ENCODE peak calls at places on chromosomes 16 and 17, in eight cellular contexts. One of them, this sample, is unnamed.

GRCh38 chr16:11743308-11744074 is 834 bp upstream of the TXNDC11 start:
- DNase-seq in PC-9: peak
- DNase-seq in heart left ventricle: peak
- DNase-seq in uterus: peak
- DNase-seq in A549: peak
- DNase-seq in lower lobe of right lung: peak
- DNase-seq in cardiac muscle cell: peak
- DNase-seq in prostate gland: no peak
- DNase-seq in this sample: no peak

GRCh38 chr17:2964831-2965230 is 98.6 kb downstream of the OR1D5 start:
- DNase-seq in PC-9: no peak
- DNase-seq in heart left ventricle: no peak
- DNase-seq in uterus: no peak
- DNase-seq in A549: no peak
- DNase-seq in lower lobe of right lung: no peak
- DNase-seq in cardiac muscle cell: no peak
- DNase-seq in prostate gland: no peak
- DNase-seq in this sample: no peak

GRCh38 chr16:86975445-86975844 is 341.7 kb downstream of the C16orf95 start:
- DNase-seq in PC-9: no peak
- DNase-seq in heart left ventricle: no peak
- DNase-seq in uterus: no peak
- DNase-seq in A549: peak
- DNase-seq in lower lobe of right lung: no peak
- DNase-seq in cardiac muscle cell: peak
- DNase-seq in prostate gland: no peak
- DNase-seq in this sample: peak

GRCh38 chr17:1730345-1731193 is 6.1 kb downstream of the WDR81 start:
- DNase-seq in PC-9: no peak
- DNase-seq in heart left ventricle: peak
- DNase-seq in uterus: peak
- DNase-seq in A549: no peak
- DNase-seq in lower lobe of right lung: peak
- DNase-seq in cardiac muscle cell: peak
- DNase-seq in prostate gland: peak
- DNase-seq in this sample: no peak

GRCh38 chr16:89316701-89317100 is 99.2 kb downstream of the ZNF778 start:
- DNase-seq in PC-9: no peak
- DNase-seq in heart left ventricle: no peak
- DNase-seq in uterus: no peak
- DNase-seq in A549: no peak
- DNase-seq in lower lobe of right lung: peak
- DNase-seq in cardiac muscle cell: no peak
- DNase-seq in prostate gland: no peak
- DNase-seq in this sample: no peak

GRCh38 chr16:27204232-27204915 is 1.0 kb downstream of the KDM8 start:
- DNase-seq in PC-9: no peak
- DNase-seq in heart left ventricle: no peak
- DNase-seq in uterus: no peak
- DNase-seq in A549: no peak
- DNase-seq in lower lobe of right lung: no peak
- DNase-seq in cardiac muscle cell: no peak
- DNase-seq in prostate gland: no peak
- DNase-seq in this sample: no peak

GRCh38 chr16:49868164-49868668 is 12.3 kb upstream of the ZNF423 start:
- DNase-seq in PC-9: no peak
- DNase-seq in heart left ventricle: no peak
- DNase-seq in uterus: no peak
- DNase-seq in A549: no peak
- DNase-seq in lower lobe of right lung: no peak
- DNase-seq in cardiac muscle cell: no peak
- DNase-seq in prostate gland: no peak
- DNase-seq in this sample: no peak

GRCh38 chr16:11395008-11395948 is 50.0 kb downstream of the RMI2 start:
- DNase-seq in PC-9: no peak
- DNase-seq in heart left ventricle: no peak
- DNase-seq in uterus: no peak
- DNase-seq in A549: no peak
- DNase-seq in lower lobe of right lung: peak
- DNase-seq in cardiac muscle cell: no peak
- DNase-seq in prostate gland: peak
- DNase-seq in this sample: no peak

GRCh38 chr16:20359997-20360396 is 7.5 kb upstream of the UMOD start:
- DNase-seq in PC-9: no peak
- DNase-seq in heart left ventricle: no peak
- DNase-seq in uterus: no peak
- DNase-seq in A549: no peak
- DNase-seq in lower lobe of right lung: no peak
- DNase-seq in cardiac muscle cell: no peak
- DNase-seq in prostate gland: no peak
- DNase-seq in this sample: no peak

GRCh38 chr17:77801545-77802332 is 156.8 kb upstream of the TNRC6C start:
- DNase-seq in PC-9: no peak
- DNase-seq in heart left ventricle: no peak
- DNase-seq in uterus: no peak
- DNase-seq in A549: no peak
- DNase-seq in lower lobe of right lung: no peak
- DNase-seq in cardiac muscle cell: no peak
- DNase-seq in prostate gland: no peak
- DNase-seq in this sample: no peak

GRCh38 chr17:36849871-36850348 is 87.4 kb upstream of the LHX1 start:
- DNase-seq in PC-9: no peak
- DNase-seq in heart left ventricle: no peak
- DNase-seq in uterus: no peak
- DNase-seq in A549: peak
- DNase-seq in lower lobe of right lung: no peak
- DNase-seq in cardiac muscle cell: peak
- DNase-seq in prostate gland: no peak
- DNase-seq in this sample: no peak

GRCh38 chr16:15502041-15502725 is 67.8 kb downstream of the BMERB1 start:
- DNase-seq in PC-9: peak
- DNase-seq in heart left ventricle: no peak
- DNase-seq in uterus: no peak
- DNase-seq in A549: peak
- DNase-seq in lower lobe of right lung: no peak
- DNase-seq in cardiac muscle cell: peak
- DNase-seq in prostate gland: no peak
- DNase-seq in this sample: peak

GRCh38 chr17:4519361-4519788 is 20.7 kb downstream of the SPNS2 start:
- DNase-seq in PC-9: no peak
- DNase-seq in heart left ventricle: peak
- DNase-seq in uterus: no peak
- DNase-seq in A549: no peak
- DNase-seq in lower lobe of right lung: peak
- DNase-seq in cardiac muscle cell: no peak
- DNase-seq in prostate gland: peak
- DNase-seq in this sample: no peak

GRCh38 chr17:54172654-54173316 is 350.1 kb downstream of the KIF2B start:
- DNase-seq in PC-9: no peak
- DNase-seq in heart left ventricle: no peak
- DNase-seq in uterus: no peak
- DNase-seq in A549: peak
- DNase-seq in lower lobe of right lung: no peak
- DNase-seq in cardiac muscle cell: peak
- DNase-seq in prostate gland: no peak
- DNase-seq in this sample: no peak

GRCh38 chr17:60090412-60090811 is 11.7 kb upstream of the HEATR6 start:
- DNase-seq in PC-9: no peak
- DNase-seq in heart left ventricle: no peak
- DNase-seq in uterus: no peak
- DNase-seq in A549: no peak
- DNase-seq in lower lobe of right lung: peak
- DNase-seq in cardiac muscle cell: no peak
- DNase-seq in prostate gland: peak
- DNase-seq in this sample: no peak

GRCh38 chr17:81429813-81430510 is 34.7 kb downstream of the BAHCC1 start:
- DNase-seq in PC-9: no peak
- DNase-seq in heart left ventricle: no peak
- DNase-seq in uterus: peak
- DNase-seq in A549: no peak
- DNase-seq in lower lobe of right lung: no peak
- DNase-seq in cardiac muscle cell: peak
- DNase-seq in prostate gland: no peak
- DNase-seq in this sample: no peak

GRCh38 chr17:76074390-76075363 is at the start of gene GALR2:
- DNase-seq in PC-9: no peak
- DNase-seq in heart left ventricle: no peak
- DNase-seq in uterus: no peak
- DNase-seq in A549: peak
- DNase-seq in lower lobe of right lung: no peak
- DNase-seq in cardiac muscle cell: no peak
- DNase-seq in prostate gland: no peak
- DNase-seq in this sample: no peak

GRCh38 chr17:70120420-70120819 is 45.4 kb downstream of the KCNJ16 start:
- DNase-seq in PC-9: no peak
- DNase-seq in heart left ventricle: no peak
- DNase-seq in uterus: no peak
- DNase-seq in A549: no peak
- DNase-seq in lower lobe of right lung: no peak
- DNase-seq in cardiac muscle cell: no peak
- DNase-seq in prostate gland: no peak
- DNase-seq in this sample: no peak

GRCh38 chr17:11900103-11900502 is 97.2 kb downstream of the ZNF18 start:
- DNase-seq in PC-9: no peak
- DNase-seq in heart left ventricle: no peak
- DNase-seq in uterus: peak
- DNase-seq in A549: no peak
- DNase-seq in lower lobe of right lung: no peak
- DNase-seq in cardiac muscle cell: peak
- DNase-seq in prostate gland: no peak
- DNase-seq in this sample: no peak

GRCh38 chr17:8922451-8922850 is 43.1 kb downstream of the PIK3R5 start:
- DNase-seq in PC-9: no peak
- DNase-seq in heart left ventricle: no peak
- DNase-seq in uterus: no peak
- DNase-seq in A549: no peak
- DNase-seq in lower lobe of right lung: no peak
- DNase-seq in cardiac muscle cell: peak
- DNase-seq in prostate gland: no peak
- DNase-seq in this sample: peak

GRCh38 chr16:3726021-3726687 is 8.8 kb upstream of the TRAP1 start:
- DNase-seq in PC-9: no peak
- DNase-seq in heart left ventricle: no peak
- DNase-seq in uterus: no peak
- DNase-seq in A549: no peak
- DNase-seq in lower lobe of right lung: no peak
- DNase-seq in cardiac muscle cell: no peak
- DNase-seq in prostate gland: no peak
- DNase-seq in this sample: no peak

GRCh38 chr17:44636562-44636961 is 19.7 kb upstream of the MEIOC start:
- DNase-seq in PC-9: peak
- DNase-seq in heart left ventricle: no peak
- DNase-seq in uterus: no peak
- DNase-seq in A549: peak
- DNase-seq in lower lobe of right lung: no peak
- DNase-seq in cardiac muscle cell: peak
- DNase-seq in prostate gland: no peak
- DNase-seq in this sample: peak
- TF ChIP-seq CTCF in PC-9: peak
- TF ChIP-seq CTCF in heart left ventricle: peak
- TF ChIP-seq CTCF in uterus: peak
- TF ChIP-seq CTCF in A549: peak
- TF ChIP-seq CTCF in lower lobe of right lung: peak
- TF ChIP-seq CTCF in cardiac muscle cell: peak
- TF ChIP-seq CTCF in prostate gland: no peak
- TF ChIP-seq CTCF in this sample: peak

GRCh38 chr16:58393138-58393504 is 850 bp downstream of the GINS3 start:
- DNase-seq in PC-9: no peak
- DNase-seq in heart left ventricle: no peak
- DNase-seq in uterus: no peak
- DNase-seq in A549: peak
- DNase-seq in lower lobe of right lung: no peak
- DNase-seq in cardiac muscle cell: peak
- DNase-seq in prostate gland: no peak
- DNase-seq in this sample: no peak
- H3K27ac ChIP-seq in PC-9: peak
- H3K27ac ChIP-seq in heart left ventricle: peak
- H3K27ac ChIP-seq in uterus: peak
- H3K27ac ChIP-seq in A549: peak
- H3K27ac ChIP-seq in lower lobe of right lung: peak
- H3K27ac ChIP-seq in cardiac muscle cell: no peak
- H3K27ac ChIP-seq in prostate gland: no peak
- H3K27ac ChIP-seq in this sample: no peak

GRCh38 chr17:44978807-44979206 is 10.7 kb upstream of the C1QL1 start:
- DNase-seq in PC-9: no peak
- DNase-seq in heart left ventricle: no peak
- DNase-seq in uterus: no peak
- DNase-seq in A549: no peak
- DNase-seq in lower lobe of right lung: no peak
- DNase-seq in cardiac muscle cell: no peak
- DNase-seq in prostate gland: no peak
- DNase-seq in this sample: no peak

GRCh38 chr17:44977740-44978584 is 9.9 kb upstream of the C1QL1 start:
- DNase-seq in PC-9: no peak
- DNase-seq in heart left ventricle: no peak
- DNase-seq in uterus: no peak
- DNase-seq in A549: no peak
- DNase-seq in lower lobe of right lung: no peak
- DNase-seq in cardiac muscle cell: no peak
- DNase-seq in prostate gland: no peak
- DNase-seq in this sample: no peak

GRCh38 chr17:44977065-44977464 is 9.0 kb upstream of the C1QL1 start:
- DNase-seq in PC-9: no peak
- DNase-seq in heart left ventricle: no peak
- DNase-seq in uterus: no peak
- DNase-seq in A549: no peak
- DNase-seq in lower lobe of right lung: no peak
- DNase-seq in cardiac muscle cell: no peak
- DNase-seq in prostate gland: no peak
- DNase-seq in this sample: no peak

GRCh38 chr17:44972953-44973352 is 4.8 kb upstream of the C1QL1 start:
- DNase-seq in PC-9: peak
- DNase-seq in heart left ventricle: no peak
- DNase-seq in uterus: no peak
- DNase-seq in A549: no peak
- DNase-seq in lower lobe of right lung: no peak
- DNase-seq in cardiac muscle cell: peak
- DNase-seq in prostate gland: no peak
- DNase-seq in this sample: no peak

DNA sequence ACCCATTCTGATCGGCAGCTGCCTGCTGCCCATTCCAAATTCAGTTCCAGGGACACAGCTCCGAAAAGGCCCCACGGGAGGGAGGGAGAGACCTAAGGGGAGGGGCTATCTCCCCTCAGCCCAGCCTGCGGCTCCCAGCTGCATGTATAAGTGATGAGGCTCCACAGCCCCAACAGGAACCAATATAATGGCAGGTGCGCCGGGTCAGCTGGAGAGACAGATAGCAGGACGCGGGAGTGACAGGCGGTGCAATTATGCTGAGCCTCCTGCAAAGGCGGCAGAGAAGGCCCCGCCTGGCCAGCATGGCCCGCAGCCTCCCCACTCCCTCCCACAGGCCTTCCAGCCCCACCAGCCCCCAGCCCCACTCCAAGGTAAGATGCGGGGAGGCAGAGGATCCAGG is 8.1 kb upstream of the C1QL1 start:
- DNase-seq in PC-9: no peak
- DNase-seq in heart left ventricle: no peak
- DNase-seq in uterus: no peak
- DNase-seq in A549: no peak
- DNase-seq in lower lobe of right lung: no peak
- DNase-seq in cardiac muscle cell: no peak
- DNase-seq in prostate gland: no peak
- DNase-seq in this sample: no peak
- TF ChIP-seq CTCF in PC-9: no peak
- TF ChIP-seq CTCF in heart left ventricle: no peak
- TF ChIP-seq CTCF in uterus: no peak
- TF ChIP-seq CTCF in A549: no peak
- TF ChIP-seq CTCF in lower lobe of right lung: no peak
- TF ChIP-seq CTCF in cardiac muscle cell: no peak
- TF ChIP-seq CTCF in prostate gland: no peak
- TF ChIP-seq CTCF in this sample: no peak

GRCh38 chr17:61205406-61205805 is 194.2 kb upstream of the TBX2 start:
- DNase-seq in PC-9: no peak
- DNase-seq in heart left ventricle: no peak
- DNase-seq in uterus: no peak
- DNase-seq in A549: no peak
- DNase-seq in lower lobe of right lung: no peak
- DNase-seq in cardiac muscle cell: no peak
- DNase-seq in prostate gland: no peak
- DNase-seq in this sample: no peak
- H3K27ac ChIP-seq in PC-9: no peak
- H3K27ac ChIP-seq in heart left ventricle: no peak
- H3K27ac ChIP-seq in uterus: no peak
- H3K27ac ChIP-seq in A549: no peak
- H3K27ac ChIP-seq in lower lobe of right lung: peak
- H3K27ac ChIP-seq in cardiac muscle cell: no peak
- H3K27ac ChIP-seq in prostate gland: no peak
- H3K27ac ChIP-seq in this sample: no peak